ENCODE peak calls at places on chromosomes 11 and 22, in eight cellular contexts. H, X, Z, I, K, P, F and Q are unnamed samples.

GRCh38 chr22:41239443-41240128 is 1.1 kb downstream of the CHADL start:
- DNase-seq in K (no peak), Z (no peak), F (no peak), X (no peak), H (no peak), I (no peak), P (no peak), Q (no peak)

GRCh38 chr11:104690243-104690642 is 208.0 kb downstream of the CASP12 start:
- DNase-seq in F (no peak), H (no peak), K (no peak), X (no peak), Z (no peak), I (no peak), P (no peak), Q (no peak)

GRCh38 chr11:58616594-58616993 is 5.9 kb upstream of the CNTF start:
- DNase-seq in I (no peak), F (peak), K (no peak), X (no peak), H (peak), P (no peak), Z (no peak), Q (no peak)

GRCh38 chr22:17931400-17931825 is 92.9 kb downstream of the MICAL3 start:
- DNase-seq in F (peak), H (no peak), I (peak), P (no peak), K (no peak), Z (no peak), X (no peak), Q (no peak)

GRCh38 chr11:625636-626319 is 1.0 kb upstream of the CDHR5 start:
- DNase-seq in K (no peak), P (no peak), F (no peak), X (no peak), I (no peak), Z (no peak), H (no peak), Q (no peak)

GRCh38 chr11:131612576-131612975 is 242.2 kb downstream of the NTM start:
- DNase-seq in P (no peak), H (no peak), F (no peak), X (no peak), I (no peak), Z (no peak), K (no peak), Q (no peak)

GRCh38 chr11:92886243-92886905 is 83.1 kb upstream of the MTNR1B start:
- DNase-seq in K (peak), X (no peak), H (peak), P (no peak), Z (peak), I (no peak), F (no peak), Q (no peak)

GRCh38 chr22:40044102-40044869 is 49.5 kb downstream of the FAM83F start:
- DNase-seq in K (peak), P (peak), Z (peak), I (peak), X (peak), F (peak), H (peak), Q (peak)

GRCh38 chr22:44204937-44205712 is 24.4 kb downstream of the PARVG start:
- DNase-seq in F (no peak), I (peak), Z (no peak), H (no peak), X (no peak), K (peak), P (peak), Q (no peak)

GRCh38 chr22:41833369-41834004 is 582 bp downstream of the SREBF2 start:
- DNase-seq in F (peak), P (peak), I (peak), K (peak), Z (peak), X (no peak), H (no peak), Q (no peak)

GRCh38 chr11:3165152-3165705 is at the start of gene OSBPL5:
- DNase-seq in X (no peak), I (peak), F (peak), P (peak), H (peak), Z (no peak), K (peak), Q (no peak)

GRCh38 chr22:38504731-38505594 is 1.1 kb downstream of the DDX17 start:
- DNase-seq in Z (peak), H (no peak), I (no peak), K (no peak), F (peak), X (no peak), P (peak), Q (no peak)

GRCh38 chr11:124900464-124900863 is 2.8 kb upstream of the ROBO4 start:
- DNase-seq in H (peak), P (peak), X (peak), F (peak), K (no peak), I (no peak), Z (peak), Q (no peak)

DNA sequence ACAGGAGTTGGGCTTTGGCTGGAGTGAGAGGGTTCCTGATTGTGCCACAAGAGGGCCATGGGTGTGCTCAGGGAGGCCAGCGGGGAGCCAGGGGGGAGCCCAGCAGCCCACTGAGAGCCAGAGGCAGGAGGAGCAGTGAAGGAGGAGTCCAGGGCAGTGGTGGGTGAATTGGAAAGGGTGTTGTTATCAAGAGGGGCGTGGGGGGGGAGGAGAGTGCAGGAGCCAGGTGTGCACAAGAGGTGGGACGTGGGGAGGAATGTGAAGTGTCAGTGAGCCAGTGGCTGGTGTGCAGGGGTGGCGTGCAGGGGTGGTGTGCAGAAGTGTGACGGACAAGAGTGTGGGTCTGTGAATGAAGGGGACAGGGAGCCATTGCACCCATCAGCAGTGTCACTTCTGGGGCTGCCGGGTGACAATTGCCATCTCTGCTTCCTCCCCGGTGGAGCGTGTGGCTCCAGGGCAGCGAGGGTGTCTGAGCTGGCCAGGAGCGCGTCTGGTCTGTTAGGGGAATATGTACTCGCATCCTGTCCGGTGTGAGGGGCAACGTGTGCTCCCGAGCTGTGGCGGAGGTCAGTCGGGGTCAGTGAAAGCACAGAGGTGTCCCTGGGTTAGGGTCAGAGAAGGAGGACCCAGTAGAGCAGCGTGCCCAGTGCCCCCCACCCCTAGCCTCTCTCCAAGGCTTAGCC is 1.7 kb downstream of the CLCF1 start:
- DNase-seq in Z (peak), F (peak), P (no peak), X (peak), H (peak), I (no peak), K (peak), Q (no peak)
- TF ChIP-seq CTCF in Z (peak), F (peak), P (peak), X (peak), H (peak), I (peak), K (no peak), Q (peak)

DNA sequence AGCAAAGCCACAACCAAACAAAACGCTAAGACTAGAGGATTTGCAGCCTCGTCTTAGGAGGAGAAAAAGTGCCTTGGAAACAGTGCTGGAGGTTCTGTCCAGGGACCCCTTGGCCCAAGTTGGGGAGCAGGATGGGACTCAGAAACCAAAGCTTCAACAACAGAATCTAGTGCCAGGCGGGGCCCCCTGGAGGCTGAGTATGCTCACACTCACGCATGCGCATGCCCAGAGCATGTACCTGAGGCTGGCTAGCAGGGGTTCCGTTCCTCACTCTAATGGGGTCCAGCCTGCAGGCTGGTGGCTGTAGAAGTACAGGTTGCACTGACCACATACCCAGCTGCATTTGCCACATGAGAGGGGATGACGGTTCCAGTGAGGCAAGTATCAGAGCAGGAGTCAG is 568.6 kb upstream of the CADM1 start:
- DNase-seq in F (no peak), I (no peak), H (no peak), K (peak), Z (peak), X (peak), P (peak), Q (no peak)
- TF ChIP-seq CTCF in F (no peak), I (no peak), H (peak), K (no peak), Z (peak), X (peak), P (no peak), Q (no peak)

DNA sequence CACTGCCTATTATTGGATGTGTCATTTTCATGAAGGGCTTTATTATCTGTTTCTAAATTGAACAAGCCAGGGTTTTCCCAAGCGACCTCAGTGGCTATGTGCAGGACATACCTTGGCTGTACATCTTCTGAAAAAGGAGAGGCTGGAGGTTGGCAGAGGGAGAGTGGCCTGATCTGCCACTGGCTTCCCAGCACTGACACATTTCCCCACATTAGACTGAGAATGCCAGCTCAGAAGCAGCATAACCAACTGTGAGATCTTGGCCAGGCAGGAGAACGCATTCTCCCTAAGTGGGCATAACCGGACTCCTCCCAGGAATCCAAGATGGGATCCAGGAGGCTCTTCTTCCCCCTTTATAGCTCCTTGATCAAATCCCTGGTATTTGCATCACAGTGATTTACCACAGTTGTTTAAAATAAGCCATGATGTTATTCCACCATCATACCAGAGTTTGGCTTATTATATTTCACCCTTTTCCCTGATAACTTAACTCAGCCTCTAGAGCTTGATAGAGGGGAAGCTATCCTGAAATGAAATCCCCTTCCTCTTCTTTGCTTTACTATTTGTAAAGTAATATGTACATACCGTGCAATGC is 33.8 kb downstream of the AMOTL1 start:
- DNase-seq in P (no peak), F (peak), X (no peak), Z (no peak), H (no peak), K (no peak), I (no peak), Q (no peak)
- TF ChIP-seq CTCF in P (no peak), F (no peak), X (no peak), Z (no peak), H (no peak), K (no peak), I (no peak), Q (no peak)

DNA sequence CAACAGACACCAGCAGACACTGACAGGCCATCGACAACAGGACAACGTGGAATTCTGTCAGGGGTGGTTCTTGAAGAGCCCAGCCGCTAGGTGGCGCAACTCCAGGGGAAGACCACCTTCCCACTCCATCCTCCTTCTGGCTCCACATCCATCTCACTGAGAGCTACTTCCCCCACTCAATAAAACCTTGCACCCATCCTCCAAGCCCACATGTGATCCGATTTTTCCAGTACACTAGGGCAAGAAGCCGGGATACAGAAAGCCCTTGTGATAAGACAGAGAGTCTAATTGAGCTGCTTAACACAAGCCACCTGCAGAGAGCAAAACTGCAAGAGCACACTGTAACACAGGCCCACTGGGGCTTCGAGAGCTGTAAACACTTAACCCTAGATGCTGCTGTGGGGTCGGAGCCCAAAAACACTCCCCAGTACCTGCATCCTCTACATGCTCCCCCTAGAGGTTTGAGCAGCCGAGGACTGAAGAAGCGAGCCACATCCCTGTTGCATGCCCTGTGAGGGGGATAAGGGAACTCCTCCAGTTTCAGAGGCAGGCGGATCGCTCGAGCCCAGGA is 11.5 kb upstream of the RAB39A start:
- DNase-seq in H (no peak), K (peak), X (peak), Z (peak), P (no peak), I (no peak), F (no peak), Q (no peak)
- TF ChIP-seq CTCF in H (peak), K (peak), X (peak), Z (peak), P (no peak), I (no peak), F (no peak), Q (no peak)

GRCh38 chr22:50696799-50697561 is 24.4 kb downstream of the SHANK3 start:
- DNase-seq in I (no peak), P (peak), X (peak), K (peak), Z (no peak), H (no peak), F (peak), Q (no peak)
- TF ChIP-seq CTCF in I (peak), P (no peak), X (peak), K (peak), Z (no peak), H (peak), F (peak), Q (no peak)

GRCh38 chr11:65315204-65315865 is 669 bp downstream of the CDC42EP2 start:
- DNase-seq in Z (peak), F (peak), H (peak), I (peak), P (peak), X (peak), K (peak), Q (peak)

GRCh38 chr11:65314501-65315203 is at the start of gene CDC42EP2:
- DNase-seq in I (peak), H (peak), K (peak), F (peak), P (peak), Z (peak), X (peak), Q (peak)

GRCh38 chr11:65316979-65317786 is 2.5 kb downstream of the CDC42EP2 start:
- DNase-seq in F (peak), P (peak), Z (no peak), H (peak), I (peak), X (peak), K (peak), Q (no peak)

GRCh38 chr11:65316311-65316978 is 1.8 kb downstream of the CDC42EP2 start:
- DNase-seq in I (no peak), F (peak), H (peak), K (no peak), X (no peak), Z (no peak), P (peak), Q (no peak)

GRCh38 chr11:65315866-65316233 is 1.2 kb downstream of the CDC42EP2 start:
- DNase-seq in Z (no peak), X (no peak), K (no peak), I (no peak), H (peak), P (no peak), F (no peak), Q (no peak)
- TF ChIP-seq CTCF in Z (no peak), X (peak), K (no peak), I (no peak), H (no peak), P (no peak), F (no peak), Q (peak)

GRCh38 chr22:45552580-45553332 is 50.1 kb downstream of the FBLN1 start:
- DNase-seq in X (peak), F (peak), H (peak), I (no peak), P (no peak), Z (no peak), K (no peak), Q (no peak)
- TF ChIP-seq CTCF in X (peak), F (no peak), H (peak), I (no peak), P (no peak), Z (no peak), K (no peak), Q (no peak)

GRCh38 chr11:36948445-36949171 is 350.6 kb upstream of the RAG2 start:
- DNase-seq in X (no peak), Z (no peak), P (no peak), F (no peak), K (no peak), I (no peak), H (no peak), Q (no peak)
- TF ChIP-seq CTCF in X (no peak), Z (no peak), P (no peak), F (no peak), K (no peak), I (no peak), H (no peak), Q (no peak)

GRCh38 chr22:19760652-19761002 is at the start of gene TBX1:
- DNase-seq in Z (no peak), P (no peak), H (no peak), X (no peak), K (no peak), I (no peak), F (no peak), Q (no peak)
- TF ChIP-seq CTCF in Z (no peak), P (no peak), H (no peak), X (no peak), K (no peak), I (no peak), F (no peak), Q (no peak)